ENCODE peak calls at places on chromosomes 11 and 22, in ten cellular contexts. F is endothelial cell of umbilical vein, A is lower lobe of right lung, V is GM23248, T is pancreas, G is mesendoderm, I is hepatocyte, H is A549, Y is neural progenitor cell, O is heart right ventricle. J is an unnamed sample. For H3K4me1, the result is how much of the 10 kb centered on the place peaks cover.

GRCh38 chr22:44574057-44574456 is 76.0 kb upstream of the RTL6 start:
- DNase-seq in Y (no peak), V (peak), A (no peak), T (peak), I (peak), F (peak), O (no peak), G (no peak), H (peak), J (no peak)

GRCh38 chr11:132444891-132445290 is 1074.5 kb downstream of the NTM start:
- DNase-seq in F (no peak), O (no peak), I (no peak), A (no peak), Y (no peak), V (no peak), T (peak), G (no peak), H (no peak), J (no peak)

GRCh38 chr11:128610765-128611617 is 23.6 kb upstream of the ETS1 start:
- DNase-seq in Y (no peak), F (peak), I (no peak), O (peak), A (no peak), V (no peak), H (no peak), G (no peak), T (no peak), J (no peak)

GRCh38 chr22:44663256-44663999 is 38.6 kb upstream of the PRR5 start:
- DNase-seq in V (no peak), F (no peak), O (no peak), H (no peak), T (no peak), G (no peak), Y (no peak), A (peak), I (no peak), J (no peak)

GRCh38 chr11:47768090-47768620 is 1.0 kb upstream of the FNBP4 start:
- DNase-seq in V (peak), Y (peak), G (peak), A (peak), H (peak), O (peak), I (peak), T (peak), F (peak), J (peak)

GRCh38 chr11:1488575-1489180 is 2.1 kb upstream of the MOB2 start:
- DNase-seq in T (no peak), G (no peak), O (no peak), F (no peak), I (no peak), H (no peak), V (no peak), Y (no peak), A (peak), J (no peak)

GRCh38 chr11:111334495-111335123 is 36.3 kb downstream of the POU2AF3 start:
- DNase-seq in V (no peak), F (no peak), Y (no peak), A (no peak), O (no peak), I (peak), G (no peak), T (peak), H (no peak), J (peak)

GRCh38 chr11:69593851-69594250 is 47.1 kb upstream of the CCND1 start:
- DNase-seq in G (no peak), H (peak), T (no peak), V (no peak), F (no peak), Y (no peak), O (no peak), A (no peak), I (no peak), J (no peak)

GRCh38 chr22:24982301-24983056 is 30.0 kb downstream of the KIAA1671 start:
- DNase-seq in A (no peak), F (no peak), O (no peak), T (no peak), Y (no peak), V (peak), H (no peak), G (peak), I (no peak), J (no peak)

GRCh38 chr11:57131080-57131790 is 50.5 kb upstream of the LRRC55 start:
- DNase-seq in A (no peak), Y (peak), F (peak), T (peak), H (no peak), O (peak), G (peak), I (peak), V (peak), J (peak)

GRCh38 chr11:65646921-65647701 is 9.2 kb downstream of the SIPA1 start:
- DNase-seq in F (peak), O (no peak), V (peak), A (peak), G (peak), I (peak), H (peak), Y (peak), T (peak), J (peak)

GRCh38 chr11:121452609-121453150 is at the start of gene SORL1-AS1:
- DNase-seq in V (no peak), Y (peak), F (no peak), A (no peak), I (peak), G (peak), O (no peak), H (peak), T (no peak), J (peak)

GRCh38 chr11:107011977-107012376 is 6.3 kb downstream of the GUCY1A2 start:
- DNase-seq in I (no peak), F (no peak), H (no peak), T (no peak), V (peak), Y (no peak), O (no peak), G (no peak), A (no peak), J (no peak)

GRCh38 chr11:68342459-68343158 is 30.2 kb downstream of the LRP5 start:
- DNase-seq in G (peak), Y (peak), F (no peak), T (no peak), H (no peak), V (no peak), A (peak), O (no peak), I (peak), J (no peak)

DNA sequence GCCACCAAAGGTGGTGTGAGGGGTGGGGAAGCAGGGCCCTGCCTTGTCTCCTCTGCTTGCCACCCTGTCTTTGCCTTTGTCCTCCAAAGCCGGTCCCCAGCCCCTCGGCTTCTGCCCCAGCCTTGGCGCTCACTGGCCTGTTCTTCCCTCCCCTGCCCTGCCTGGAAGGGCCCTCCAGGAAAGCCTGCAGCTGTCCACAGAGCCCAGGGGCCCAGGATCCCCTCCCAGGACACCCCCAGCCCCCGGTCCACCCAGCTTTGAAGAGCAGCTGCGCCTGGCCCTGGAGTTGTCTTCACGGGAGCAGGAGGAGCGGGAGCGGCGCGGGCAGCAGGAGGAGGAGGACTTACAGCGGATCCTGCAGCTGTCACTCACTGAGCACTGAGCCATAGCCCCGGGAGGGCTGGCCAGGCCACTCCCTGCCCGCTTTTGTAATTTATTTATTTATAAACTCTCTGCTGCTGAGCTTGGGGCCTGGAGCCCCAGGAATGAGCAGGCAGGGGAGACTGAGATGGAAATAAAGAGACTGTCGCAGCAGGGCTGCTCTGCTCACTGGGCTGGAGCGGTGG is 1.3 kb upstream of the SSH3 start:
- DNase-seq in O (peak), V (peak), F (no peak), A (peak), G (peak), T (peak), Y (peak), I (peak), H (no peak), J (peak)
- H3K4me3 ChIP-seq in O (no peak), V (no peak), F (no peak), A (peak), G (no peak), T (peak), Y (peak), I (no peak), H (no peak), J (no peak)

GRCh38 chr22:46096051-46096450 is 54.3 kb upstream of the PPARA start:
- DNase-seq in V (no peak), H (no peak), I (no peak), Y (no peak), O (no peak), G (no peak), F (no peak), T (peak), A (no peak), J (no peak)

GRCh38 chr22:46092011-46092410 is 58.3 kb upstream of the PPARA start:
- DNase-seq in Y (no peak), V (no peak), G (no peak), O (no peak), F (no peak), H (no peak), T (peak), A (peak), I (no peak), J (no peak)

GRCh38 chr22:46092646-46093410 is 57.5 kb upstream of the PPARA start:
- DNase-seq in O (no peak), G (no peak), V (peak), Y (no peak), I (no peak), T (peak), F (no peak), H (no peak), A (no peak), J (no peak)

GRCh38 chr22:46094676-46095075 is 55.6 kb upstream of the PPARA start:
- DNase-seq in G (no peak), F (no peak), O (no peak), A (no peak), Y (no peak), V (no peak), T (peak), H (no peak), I (no peak), J (no peak)

GRCh38 chr22:46093796-46094195 is 56.5 kb upstream of the PPARA start:
- DNase-seq in V (no peak), Y (no peak), I (no peak), H (no peak), O (no peak), T (peak), F (no peak), G (no peak), A (no peak), J (no peak)
- H3K27ac ChIP-seq in V (peak), Y (no peak), I (no peak), H (peak), O (peak), T (no peak), F (no peak), G (no peak), A (peak), J (no peak)

GRCh38 chr11:126113012-126113411 is 50.3 kb upstream of the CDON start:
- DNase-seq in F (no peak), H (no peak), T (no peak), I (no peak), Y (no peak), V (peak), O (no peak), G (no peak), A (no peak), J (no peak)

GRCh38 chr11:126114486-126115252 is 52.0 kb upstream of the CDON start:
- DNase-seq in G (no peak), T (no peak), H (no peak), Y (no peak), I (no peak), O (no peak), A (no peak), V (peak), F (no peak), J (no peak)

GRCh38 chr11:126113515-126113957 is 50.9 kb upstream of the CDON start:
- DNase-seq in I (peak), G (peak), T (peak), H (peak), Y (peak), A (peak), O (peak), F (peak), V (peak), J (peak)

GRCh38 chr11:126115253-126115540 is 52.5 kb upstream of the CDON start:
- DNase-seq in F (peak), T (peak), H (no peak), V (peak), Y (no peak), A (peak), O (peak), G (no peak), I (peak), J (peak)

GRCh38 chr11:126113963-126114362 is 51.3 kb upstream of the CDON start:
- DNase-seq in Y (no peak), H (no peak), V (peak), I (no peak), T (no peak), F (no peak), A (no peak), G (no peak), O (no peak), J (no peak)
- H3K4me1 ChIP-seq in Y (under half), H (under half), V (half or more), I (under half), T (under half), F (under half), A (under half), G (under half), O (half or more), J (under half)

DNA sequence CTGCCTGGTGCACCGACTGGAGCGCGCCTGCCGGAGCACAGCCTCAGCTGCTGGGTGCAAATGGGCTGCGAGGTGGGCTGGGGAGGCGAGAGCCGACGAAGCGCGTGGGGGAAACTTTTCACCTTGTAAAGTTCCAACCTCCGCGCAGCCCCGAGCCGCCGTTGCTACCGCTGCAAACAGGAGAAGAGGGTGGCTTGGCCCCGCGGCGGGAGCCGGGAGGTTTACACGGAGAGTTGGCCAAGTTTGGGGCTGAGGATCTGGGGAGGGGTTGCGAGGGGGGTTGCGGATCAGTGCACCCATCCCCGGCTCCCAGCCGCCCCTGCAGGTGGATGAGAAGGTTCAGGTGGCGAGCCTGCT is 566 bp downstream of the FAT3 start:
- DNase-seq in O (no peak), A (no peak), H (no peak), V (no peak), T (no peak), I (peak), G (peak), F (no peak), Y (peak), J (no peak)
- H3K4me3 ChIP-seq in O (peak), A (peak), H (peak), V (peak), T (peak), I (peak), G (peak), F (no peak), Y (peak), J (no peak)

GRCh38 chr11:79363861-79364378 is 76.9 kb downstream of the TENM4 start:
- DNase-seq in T (no peak), A (no peak), F (no peak), O (no peak), H (no peak), I (no peak), G (no peak), V (no peak), Y (no peak), J (no peak)
- H3K27ac ChIP-seq in T (no peak), A (no peak), F (no peak), O (no peak), H (no peak), I (no peak), G (no peak), V (no peak), Y (no peak), J (no peak)

J was measured in small intestine.